ENCODE peak calls at places on chromosome 1, in seven cellular contexts. F is H9, J is neuronal stem cell, T is IMR-90, L is mesendoderm, I is H1, W is trophoblast cell. O is an unnamed sample.

GRCh38 chr1:230868736-230869385 is 540 bp upstream of the C1orf198 start:
- DNase-seq in I (peak; percentile 81), T (no peak), W (peak; percentile 75), F (peak; percentile 78), L (peak; percentile 82), J (peak; percentile 79), O (peak; percentile 63)

GRCh38 chr1:86499987-86500593 is 31.4 kb downstream of the CLCA1 start:
- DNase-seq in T (peak; percentile 32), L (peak; percentile 50), W (no peak), F (no peak), J (no peak), I (no peak), O (peak; percentile 40)

GRCh38 chr1:202355944-202356553 is 7.5 kb downstream of the PPP1R12B start:
- DNase-seq in J (no peak), T (no peak), L (no peak), W (no peak), F (no peak), I (no peak), O (no peak)

GRCh38 chr1:162038624-162039023 is 15.0 kb upstream of the OLFML2B start:
- DNase-seq in I (no peak), F (no peak), J (no peak), W (no peak), T (no peak), L (no peak), O (no peak)

GRCh38 chr1:26711777-26712176 is 16.0 kb downstream of the ARID1A start:
- DNase-seq in I (no peak), T (no peak), F (no peak), W (no peak), L (no peak), J (no peak), O (no peak)

GRCh38 chr1:235423214-235423652 is 56.0 kb downstream of the TBCE start:
- DNase-seq in I (no peak), F (no peak), T (no peak), W (no peak), J (no peak), L (no peak), O (no peak)

GRCh38 chr1:63651110-63651776 is 58.0 kb downstream of the PGM1 start:
- DNase-seq in L (no peak), W (peak; percentile 15), F (no peak), J (no peak), I (no peak), T (peak; percentile 67), O (no peak)

GRCh38 chr1:176693697-176694329 is 230.8 kb downstream of the PAPPA2 start:
- DNase-seq in I (no peak), J (no peak), W (no peak), L (no peak), F (no peak), T (peak; percentile 6), O (peak; percentile 38)

GRCh38 chr1:238628130-238628529 is 737.4 kb upstream of the ZP4 start:
- DNase-seq in I (no peak), W (no peak), T (no peak), L (no peak), J (no peak), F (no peak), O (peak; percentile 21)

GRCh38 chr1:238619652-238620051 is 728.9 kb upstream of the ZP4 start:
- DNase-seq in F (no peak), L (no peak), I (no peak), J (no peak), W (no peak), T (no peak), O (no peak)

GRCh38 chr1:238621405-238621804 is 730.7 kb upstream of the ZP4 start:
- DNase-seq in L (no peak), I (no peak), F (no peak), W (no peak), J (no peak), T (peak; percentile 39), O (no peak)

GRCh38 chr1:238624786-238625185 is 734.1 kb upstream of the ZP4 start:
- DNase-seq in I (no peak), F (no peak), W (no peak), J (no peak), T (peak; percentile 31), L (no peak), O (no peak)
- H3K18ac ChIP-seq in I (no peak overlapping the region), F (no peak overlapping the region), W (no peak overlapping the region), J (no peak overlapping the region), T (no peak overlapping the region), L (no peak overlapping the region), O (no peak overlapping the region)

GRCh38 chr1:160621633-160622413 is 25.0 kb downstream of the SLAMF1 start:
- DNase-seq in I (no peak), T (no peak), L (no peak), J (no peak), W (peak; percentile 62), F (no peak), O (no peak)
- H3K18ac ChIP-seq in I (no peak overlapping the region), T (no peak overlapping the region), L (peak overlapping the region; percentile 45), J (no peak overlapping the region), W (no peak overlapping the region), F (no peak overlapping the region), O (no peak overlapping the region)

DNA sequence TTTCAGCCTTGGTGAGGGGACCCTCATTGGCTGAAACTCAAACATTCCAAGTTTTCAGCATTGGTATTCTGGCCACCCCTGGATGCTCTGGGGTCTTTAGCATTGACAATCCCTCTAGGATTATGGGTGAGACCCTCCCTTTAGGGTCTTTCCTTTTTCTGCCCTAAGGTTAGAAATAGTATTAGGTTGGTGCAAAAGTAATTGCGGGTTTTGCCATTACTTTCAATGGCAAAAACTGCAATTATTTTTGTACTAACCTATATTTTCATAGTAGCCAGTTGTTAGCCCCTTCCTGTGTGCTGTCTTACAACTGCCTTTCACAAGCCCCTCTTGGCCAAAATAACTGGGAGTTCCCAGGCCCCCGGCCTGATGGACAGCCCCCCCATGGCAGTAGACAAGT is 648.4 kb downstream of the PTPRU start:
- DNase-seq in F (no peak), L (no peak), J (no peak), I (no peak), T (no peak), W (no peak), O (no peak)
- H3K18ac ChIP-seq in F (no peak overlapping the region), L (no peak overlapping the region), J (no peak overlapping the region), I (no peak overlapping the region), T (no peak overlapping the region), W (no peak overlapping the region), O (no peak overlapping the region)

DNA sequence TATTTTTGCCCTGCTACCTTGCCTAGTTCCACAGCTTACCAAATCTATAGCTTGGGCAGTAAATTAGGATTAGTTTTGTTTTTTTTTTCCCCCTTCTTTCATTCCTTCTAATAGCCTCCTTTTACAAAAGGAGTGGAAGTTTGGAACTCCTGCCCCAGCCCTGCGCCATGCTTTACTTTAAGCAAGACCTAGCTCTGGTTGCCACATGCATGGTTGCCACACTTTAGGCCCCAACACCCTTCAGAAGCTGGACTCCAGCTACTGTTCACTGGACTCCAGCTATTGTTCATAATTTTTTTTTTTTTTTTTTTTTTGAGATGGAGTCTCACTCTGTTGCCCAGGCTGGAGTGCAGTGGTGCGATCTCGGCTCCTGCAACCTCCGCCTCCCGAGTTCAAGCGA is 115.8 kb downstream of the NR5A2 start:
- DNase-seq in L (no peak), J (no peak), T (no peak), F (no peak), W (no peak), I (no peak), O (no peak)
- H3K18ac ChIP-seq in L (no peak overlapping the region), J (no peak overlapping the region), T (no peak overlapping the region), F (no peak overlapping the region), W (no peak overlapping the region), I (no peak overlapping the region), O (no peak overlapping the region)

GRCh38 chr1:10641976-10642375 is 154.5 kb downstream of the CASZ1 start:
- DNase-seq in L (no peak), W (no peak), J (no peak), F (no peak), T (no peak), I (no peak), O (no peak)

GRCh38 chr1:10644307-10645128 is 151.9 kb downstream of the CASZ1 start:
- DNase-seq in T (peak; percentile 10), I (no peak), L (no peak), W (no peak), J (no peak), F (no peak), O (no peak)

GRCh38 chr1:10640843-10641553 is 155.4 kb downstream of the CASZ1 start:
- DNase-seq in W (no peak), I (no peak), T (no peak), F (no peak), L (no peak), J (no peak), O (no peak)

GRCh38 chr1:10643607-10644306 is 152.7 kb downstream of the CASZ1 start:
- DNase-seq in W (no peak), I (no peak), J (no peak), L (no peak), T (no peak), F (no peak), O (no peak)

GRCh38 chr1:10642403-10643080 is 153.9 kb downstream of the CASZ1 start:
- DNase-seq in I (no peak), T (no peak), L (no peak), J (no peak), W (no peak), F (no peak), O (no peak)
- H3K18ac ChIP-seq in I (no peak overlapping the region), T (no peak overlapping the region), L (no peak overlapping the region), J (peak overlapping the region; percentile 83), W (no peak overlapping the region), F (no peak overlapping the region), O (no peak overlapping the region)

GRCh38 chr1:248851390-248851789 is 7.5 kb downstream of the ZNF692 start:
- DNase-seq in F (no peak), L (no peak), W (no peak), T (no peak), I (no peak), J (no peak), O (no peak)

GRCh38 chr1:248850536-248851251 is 8.2 kb downstream of the ZNF692 start:
- DNase-seq in W (no peak), I (no peak), L (peak; percentile 6), T (no peak), J (no peak), F (no peak), O (no peak)

GRCh38 chr1:248849152-248849551 is 9.7 kb downstream of the ZNF692 start:
- DNase-seq in L (no peak), I (no peak), T (no peak), W (no peak), J (no peak), F (no peak), O (no peak)

GRCh38 chr1:248849637-248850036 is 9.2 kb downstream of the ZNF692 start:
- DNase-seq in I (no peak), L (no peak), J (no peak), W (no peak), F (no peak), T (no peak), O (no peak)

DNA sequence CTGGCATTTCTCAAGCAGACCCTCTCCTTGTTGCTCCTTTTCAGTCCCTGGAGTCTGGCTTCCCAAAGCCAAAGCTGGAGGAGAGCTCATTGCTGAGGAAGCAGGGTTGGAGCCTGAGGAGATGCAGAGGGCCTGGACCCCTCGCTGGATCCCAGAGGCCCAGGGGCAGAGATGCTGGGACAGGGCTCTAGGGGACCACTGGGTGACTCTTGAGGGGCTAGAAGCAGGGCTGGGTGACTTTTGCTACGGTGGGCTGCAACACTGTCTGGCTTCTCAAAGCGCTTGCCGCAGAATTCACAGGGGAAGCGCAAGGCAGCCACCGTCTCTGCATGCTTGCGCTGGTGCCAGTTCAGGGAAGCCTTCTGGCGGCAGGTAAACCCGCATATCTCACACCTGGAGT is 8.8 kb downstream of the ZNF692 start:
- DNase-seq in L (no peak), W (no peak), J (no peak), T (no peak), I (no peak), F (no peak), O (no peak)
- H3K18ac ChIP-seq in L (no peak overlapping the region), W (no peak overlapping the region), J (no peak overlapping the region), T (no peak overlapping the region), I (no peak overlapping the region), F (no peak overlapping the region), O (no peak overlapping the region)

O was measured in mesenchymal stem cell.